ENCODE peak calls at places on chromosomes 13 and 19, in seven cellular contexts. H is uterus; T is PC-3; Y is activated T-cell treated with anti-CD3 and anti-CD28 coated beads, Interleukin-2, amount 50 U/mL, for 24 hours; G is NCI-H1105; Q is NCI-H510A; A is stimulated activated CD8-positive, alpha-beta memory T cell treated with anti-CD3 and anti-CD28 coated beads, Interleukin-4, amount 100 ng/mL, for 48 hours. M is an unnamed sample.

GRCh38 chr13:29129616-29130015 is 309.5 kb downstream of the MTUS2 start:
- DNase-seq in G (no peak), T (no peak), Q (no peak), Y (no peak), A (no peak), H (no peak), M (no peak)

GRCh38 chr13:31115616-31116015 is 46.1 kb downstream of the HSPH1 start:
- DNase-seq in A (no peak), Q (peak; percentile 5), H (no peak), G (no peak), Y (no peak), T (no peak), M (no peak)

GRCh38 chr19:41641879-41642485 is 15.1 kb upstream of the CEACAM4 start:
- DNase-seq in A (peak; percentile 83), Y (peak; percentile 66), T (peak; percentile 71), G (peak; percentile 69), Q (peak; percentile 32), H (no peak), M (peak; percentile 14)

GRCh38 chr13:106593131-106593530 is 25.2 kb upstream of the ARGLU1 start:
- DNase-seq in H (no peak), A (no peak), G (no peak), Y (no peak), T (no peak), Q (no peak), M (no peak)

GRCh38 chr13:113836917-113837553 is 26.8 kb downstream of the GAS6 start:
- DNase-seq in G (peak; percentile 79), T (peak; percentile 31), A (no peak), Q (peak; percentile 48), H (peak; percentile 79), Y (no peak), M (no peak)

GRCh38 chr13:43908156-43909126 is 28.7 kb downstream of the LACC1 start:
- DNase-seq in Q (no peak), A (no peak), G (peak; percentile 22), Y (no peak), H (no peak), T (peak; percentile 79), M (no peak)

GRCh38 chr13:58953638-58954037 is 1210.1 kb downstream of the DIAPH3 start:
- DNase-seq in T (no peak), A (no peak), H (no peak), Y (no peak), Q (no peak), G (no peak), M (no peak)

GRCh38 chr13:44853641-44854040 is 135.6 kb downstream of the NUFIP1 start:
- DNase-seq in T (peak; percentile 69), H (no peak), Y (no peak), A (no peak), Q (no peak), G (no peak), M (no peak)

GRCh38 chr19:28494466-28494865 is 718.5 kb downstream of the UQCRFS1 start:
- DNase-seq in H (no peak), A (no peak), Q (no peak), G (no peak), Y (no peak), T (no peak), M (no peak)

GRCh38 chr13:23610187-23610576 is 40.0 kb downstream of the TNFRSF19 start:
- DNase-seq in T (peak; percentile 69), H (no peak), Q (no peak), G (no peak), Y (no peak), A (no peak), M (no peak)

GRCh38 chr13:23881408-23881785 is 7.8 kb downstream of the MIPEP start:
- DNase-seq in Y (no peak), A (no peak), G (no peak), T (no peak), Q (no peak), H (no peak), M (no peak)